ENCODE peak calls at places on chromosomes 4 and X, in five cellular contexts. Z is NCI-H1436; H is GM18507; N is pancreas; L is natural killer cell treated with Interleukin-12 subunit alpha and Interleukin-12 subunit beta and Interleukin-15 and Interleukin-18, amount 100 ng/mL, for 72 hours. V is an unnamed sample.

GRCh38 chrX:69133561-69134542 is 31.4 kb downstream of the PJA1 start:
- DNase-seq in Z (peak), H (no peak), N (peak), L (no peak), V (no peak)

GRCh38 chr4:130747842-130748241 is 1651.9 kb downstream of the C4orf33 start:
- DNase-seq in Z (peak), H (no peak), N (no peak), L (no peak), V (no peak)

GRCh38 chrX:48626401-48627298 is 29.4 kb downstream of the WDR13 start:
- DNase-seq in Z (no peak), H (no peak), N (no peak), L (no peak), V (no peak)

GRCh38 chr4:184420881-184421416 is 53.4 kb downstream of the IRF2 start:
- DNase-seq in Z (no peak), H (no peak), N (no peak), L (no peak), V (no peak)

GRCh38 chrX:14030248-14030592 is 528 bp upstream of the GEMIN8 start:
- DNase-seq in Z (no peak), H (no peak), N (no peak), L (no peak), V (no peak)

GRCh38 chr4:102687373-102687981 is 73.3 kb downstream of the MANBA start:
- DNase-seq in Z (no peak), H (no peak), N (no peak), L (no peak), V (no peak)

GRCh38 chr4:89661490-89661889 is 175.5 kb downstream of the SNCA start:
- DNase-seq in Z (no peak), H (no peak), N (no peak), L (no peak), V (no peak)

GRCh38 chr4:15902741-15903140 is 35.8 kb downstream of the FGFBP1 start:
- DNase-seq in Z (no peak), H (no peak), N (no peak), L (no peak), V (no peak)

GRCh38 chr4:118373614-118374255 is 20.9 kb upstream of the PRSS12 start:
- DNase-seq in Z (no peak), H (no peak), N (no peak), L (no peak), V (no peak)

GRCh38 chr4:152150214-152150613 is 385.7 kb downstream of the FBXW7 start:
- DNase-seq in Z (no peak), H (no peak), N (no peak), L (no peak), V (no peak)

GRCh38 chrX:153397256-153397960 is 3.7 kb downstream of the PNMA6E start:
- DNase-seq in Z (no peak), H (no peak), N (no peak), L (no peak), V (no peak)

GRCh38 chrX:70504772-70505450 is 60.3 kb downstream of the DLG3 start:
- DNase-seq in Z (no peak), H (no peak), N (no peak), L (no peak), V (no peak)

GRCh38 chr4:772776-773175 is 53.2 kb downstream of the CPLX1 start:
- DNase-seq in Z (no peak), H (no peak), N (no peak), L (no peak), V (no peak)